ENCODE peak calls at places on chromosomes 16 and 17, in four cellular contexts. L is stimulated activated CD4-positive, alpha-beta T cell treated with anti-CD3 and anti-CD28 coated beads, Interleukin-15, amount 100 ng/mL, for 24 hours; W is activated CD4-positive, alpha-beta T cell treated with anti-CD3 and anti-CD28 coated beads, Interleukin-2, amount 10 ng/mL, durations not matched to agents 7 days and 5 days; X is anterior cingulate cortex. Q is an unnamed sample.

GRCh38 chr17:57461082-57461481 is 204.8 kb downstream of the MSI2 start:
- DNase-seq in L (peak; percentile 59), W (no peak), X (no peak), Q (no peak)

GRCh38 chr17:49146620-49147306 is 14.2 kb downstream of the B4GALNT2 start:
- DNase-seq in L (no peak), W (no peak), X (no peak), Q (no peak)

GRCh38 chr17:73308017-73308823 is 3.6 kb downstream of the CDC42EP4 start:
- DNase-seq in L (no peak), W (no peak), X (no peak), Q (no peak)

GRCh38 chr16:88917146-88917914 is 50.9 kb upstream of the PABPN1L start:
- DNase-seq in L (no peak), W (no peak), X (no peak), Q (no peak)

GRCh38 chr16:10181196-10182162 is 749 bp downstream of the GRIN2A start:
- DNase-seq in L (peak; percentile 69), W (peak; percentile 37), X (peak; percentile 29), Q (no peak)

GRCh38 chr16:88866151-88866920 is at the start of gene PABPN1L:
- DNase-seq in L (no peak), W (no peak), X (no peak), Q (no peak)

GRCh38 chr16:82056550-82056896 is 21.5 kb downstream of the HSD17B2 start:
- DNase-seq in L (no peak), W (no peak), X (no peak), Q (no peak)

GRCh38 chr17:4555863-4556646 is 871 bp upstream of the MYBBP1A start:
- DNase-seq in L (no peak), W (no peak), X (no peak), Q (no peak)

GRCh38 chr16:14527411-14528044 is 102.5 kb downstream of the PARN start:
- DNase-seq in L (no peak), W (no peak), X (no peak), Q (no peak)

GRCh38 chr16:87288753-87289362 is 28.3 kb downstream of the C16orf95 start:
- DNase-seq in L (no peak), W (no peak), X (no peak), Q (no peak)

GRCh38 chr16:57485091-57485915 is 990 bp downstream of the DOK4 start:
- DNase-seq in L (no peak), W (no peak), X (no peak), Q (no peak)

GRCh38 chr16:69179255-69180010 is 7.5 kb upstream of the SNTB2 start:
- DNase-seq in L (no peak), W (no peak), X (no peak), Q (no peak)

GRCh38 chr17:82740906-82741759 is 5.7 kb downstream of the FN3K start:
- DNase-seq in L (no peak), W (no peak), X (no peak), Q (no peak)